ENCODE peak calls at places on chromosomes 5 and 9, in seven cellular contexts. T, Q, G, P, B, N and X are unnamed samples.
A peak's percentile ranks its signal among the peaks of the same experiment; 100 is the strongest.

GRCh38 chr9:98530806-98531386 is 177.8 kb downstream of the GABBR2 start:
- DNase-seq in T (no peak), Q (no peak), G (no peak), P (no peak), B (no peak), N (no peak), X (no peak)

GRCh38 chr5:172868924-172869565 is 35.0 kb downstream of the ERGIC1 start:
- DNase-seq in T (peak; percentile 95), Q (peak; percentile 94), G (no peak), P (no peak), B (peak; percentile 98), N (peak; percentile 87), X (no peak)

GRCh38 chr5:138743506-138743905 is 9.7 kb upstream of the CTNNA1 start:
- DNase-seq in T (no peak), Q (no peak), G (no peak), P (no peak), B (no peak), N (no peak), X (no peak)

GRCh38 chr5:16871746-16872339 is 64.2 kb downstream of the MYO10 start:
- DNase-seq in T (no peak), Q (peak; percentile 56), G (no peak), P (no peak), B (peak; percentile 90), N (peak; percentile 53), X (no peak)

GRCh38 chr5:152119091-152119490 is 194.4 kb upstream of the GLRA1 start:
- DNase-seq in T (no peak), Q (no peak), G (no peak), P (no peak), B (no peak), N (no peak), X (no peak)

GRCh38 chr5:124154714-124155113 is 591.7 kb downstream of the ZNF608 start:
- DNase-seq in T (no peak), Q (no peak), G (no peak), P (no peak), B (no peak), N (no peak), X (no peak)

GRCh38 chr5:141349917-141350619 is at the start of gene PCDHGB1:
- DNase-seq in T (no peak), Q (peak; percentile 66), G (no peak), P (peak; percentile 83), B (peak; percentile 60), N (peak; percentile 49), X (peak; percentile 25)

GRCh38 chr5:104170906-104171305 is 608.3 kb upstream of the NUDT12 start:
- DNase-seq in T (no peak), Q (no peak), G (no peak), P (no peak), B (peak; percentile 7), N (no peak), X (no peak)

GRCh38 chr5:80103375-80103774 is 68.2 kb downstream of the THBS4 start:
- DNase-seq in T (no peak), Q (no peak), G (no peak), P (no peak), B (no peak), N (no peak), X (no peak)

GRCh38 chr9:73219985-73220626 is 68.4 kb downstream of the ANXA1 start:
- DNase-seq in T (no peak), Q (peak; percentile 87), G (no peak), P (no peak), B (peak; percentile 98), N (no peak), X (no peak)

GRCh38 chr9:130707225-130707976 is 13.8 kb downstream of the EXOSC2 start:
- DNase-seq in T (no peak), Q (peak; percentile 81), G (no peak), P (peak; percentile 73), B (peak; percentile 76), N (peak; percentile 61), X (peak; percentile 67)

GRCh38 chr5:36877667-36878420 is 1.3 kb downstream of the NIPBL start:
- DNase-seq in T (no peak), Q (peak; percentile 44), G (no peak), P (no peak), B (peak; percentile 51), N (no peak), X (no peak)

DNA sequence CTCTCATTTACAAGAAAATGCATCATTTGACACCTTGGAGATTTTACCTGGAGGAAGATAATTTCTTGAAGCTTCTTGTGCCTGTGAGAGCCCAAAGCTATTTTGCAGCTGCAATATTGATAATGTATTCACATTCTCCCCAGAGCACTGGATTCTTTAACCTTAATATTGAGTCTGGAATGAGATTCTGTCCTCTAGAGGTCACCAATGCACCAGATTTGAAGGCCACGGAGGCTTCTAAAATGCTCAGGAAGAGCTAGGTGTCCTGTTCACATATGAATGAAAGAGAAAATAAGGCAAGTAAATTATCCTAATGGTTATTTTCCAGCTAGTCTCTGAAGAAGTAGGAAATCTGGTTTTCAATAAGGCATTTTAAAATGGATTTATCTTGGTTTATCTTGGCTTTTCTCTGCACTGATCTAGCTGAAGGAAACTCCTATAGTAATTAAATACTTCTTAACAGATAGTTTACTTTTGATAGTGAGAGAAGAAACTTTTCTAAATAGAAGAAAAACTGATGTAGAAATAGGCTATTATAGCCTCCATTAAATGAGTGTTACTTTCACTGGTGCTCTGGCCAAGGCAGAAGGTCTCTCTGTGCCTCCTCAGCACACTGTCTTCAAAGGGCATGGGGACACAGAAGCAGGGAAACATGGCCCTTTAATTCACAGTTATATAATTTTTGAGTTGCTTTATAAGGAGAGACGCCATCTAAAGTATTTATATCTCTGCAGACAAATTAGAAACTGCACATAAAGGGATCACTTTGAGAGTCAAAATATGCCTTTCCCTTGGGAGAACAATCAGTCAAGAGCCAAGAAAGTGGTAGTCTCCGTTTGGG is 297.0 kb upstream of the ACTBL2 start:
- DNase-seq in T (no peak), Q (peak; percentile 86), G (no peak), P (peak; percentile 49), B (peak; percentile 73), N (no peak), X (peak; percentile 51)
- TF ChIP-seq CTCF in T (peak; percentile 67), Q (peak; percentile 65), G (no peak), P (no peak), B (peak; percentile 62), N (no peak), X (peak; percentile 45)

DNA sequence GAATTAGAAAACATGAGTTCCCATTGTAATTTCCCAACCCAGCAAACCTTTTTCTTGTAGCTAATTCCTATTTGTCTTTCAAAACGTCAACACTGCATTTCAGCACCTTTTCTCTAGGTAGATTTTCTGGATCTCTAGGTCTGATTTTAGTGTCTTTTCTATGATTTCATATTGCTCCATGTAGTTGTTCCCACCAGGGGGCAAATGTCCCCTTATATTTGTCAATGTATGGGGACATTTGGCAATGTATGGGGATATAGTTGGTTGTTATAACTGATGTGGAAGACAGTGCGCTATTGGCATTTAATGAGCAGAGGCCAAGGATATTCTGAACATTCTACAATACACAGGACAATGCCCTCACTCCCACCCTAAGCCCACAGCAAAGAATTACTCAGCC is 273.9 kb upstream of the ADRA1B start:
- DNase-seq in T (no peak), Q (no peak), G (no peak), P (no peak), B (no peak), N (no peak), X (no peak)
- TF ChIP-seq CTCF in T (no peak), Q (no peak), G (no peak), P (no peak), B (peak; percentile 11), N (no peak), X (no peak)

DNA sequence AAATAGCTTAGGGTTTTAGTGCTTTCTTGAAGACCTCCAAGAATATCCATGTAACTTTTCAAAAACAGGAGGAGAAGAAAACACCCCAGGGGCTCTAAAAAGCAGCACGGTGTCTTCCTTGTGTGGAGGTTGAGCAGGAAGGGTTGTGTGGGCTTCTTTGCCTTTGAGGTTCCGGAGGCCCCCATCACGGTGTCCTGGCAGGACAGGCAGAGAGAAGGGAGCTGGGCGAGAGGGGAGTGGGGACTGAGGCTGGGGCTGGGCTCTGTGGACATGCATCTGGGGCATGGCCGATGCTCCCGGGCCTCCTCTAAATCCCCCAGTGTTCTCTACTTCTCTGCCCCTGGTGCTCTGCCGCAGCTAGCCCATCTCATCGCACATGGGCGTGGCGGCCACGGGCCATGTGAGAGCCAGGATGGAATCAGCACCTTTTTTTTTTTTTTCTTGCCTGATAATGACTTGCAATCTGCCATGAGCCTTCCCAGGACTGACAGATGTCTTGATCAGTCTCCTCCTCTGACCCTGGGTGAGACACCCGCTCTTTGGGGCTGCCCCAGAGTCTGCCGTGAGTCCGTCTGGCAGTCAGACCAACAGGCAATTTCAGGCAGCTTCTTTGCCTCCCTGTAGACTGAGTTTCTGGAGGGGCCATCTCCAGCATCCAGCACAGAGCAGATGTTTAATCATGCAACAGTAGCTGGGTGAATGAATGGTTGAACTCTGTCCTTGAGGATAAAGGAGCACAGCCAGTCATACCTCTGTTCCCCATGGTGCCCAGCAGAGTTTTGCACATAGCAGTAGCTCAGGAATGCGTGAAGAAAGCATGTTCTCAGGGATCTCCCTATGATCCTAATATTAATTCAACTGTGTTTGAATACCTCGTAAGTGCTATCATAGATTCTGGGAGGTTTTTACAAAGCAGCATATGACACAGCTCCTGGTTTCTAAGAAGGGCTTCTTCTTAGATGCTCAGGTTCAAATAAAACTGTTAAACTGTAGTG is 12.1 kb downstream of the CXCL14 start:
- DNase-seq in T (peak; percentile 74), Q (no peak), G (no peak), P (no peak), B (no peak), N (no peak), X (no peak)
- TF ChIP-seq CTCF in T (no peak), Q (no peak), G (no peak), P (no peak), B (no peak), N (no peak), X (no peak)

GRCh38 chr9:18847576-18848275 is 185.3 kb downstream of the SAXO1 start:
- DNase-seq in T (no peak), Q (no peak), G (no peak), P (no peak), B (no peak), N (no peak), X (no peak)

GRCh38 chr9:18848657-18849056 is 184.4 kb downstream of the SAXO1 start:
- DNase-seq in T (no peak), Q (no peak), G (no peak), P (no peak), B (no peak), N (no peak), X (no peak)

GRCh38 chr9:18849186-18849724 is 183.8 kb downstream of the SAXO1 start:
- DNase-seq in T (no peak), Q (no peak), G (no peak), P (no peak), B (no peak), N (no peak), X (no peak)

GRCh38 chr9:18851069-18851468 is 181.9 kb downstream of the SAXO1 start:
- DNase-seq in T (no peak), Q (no peak), G (no peak), P (no peak), B (no peak), N (no peak), X (no peak)

DNA sequence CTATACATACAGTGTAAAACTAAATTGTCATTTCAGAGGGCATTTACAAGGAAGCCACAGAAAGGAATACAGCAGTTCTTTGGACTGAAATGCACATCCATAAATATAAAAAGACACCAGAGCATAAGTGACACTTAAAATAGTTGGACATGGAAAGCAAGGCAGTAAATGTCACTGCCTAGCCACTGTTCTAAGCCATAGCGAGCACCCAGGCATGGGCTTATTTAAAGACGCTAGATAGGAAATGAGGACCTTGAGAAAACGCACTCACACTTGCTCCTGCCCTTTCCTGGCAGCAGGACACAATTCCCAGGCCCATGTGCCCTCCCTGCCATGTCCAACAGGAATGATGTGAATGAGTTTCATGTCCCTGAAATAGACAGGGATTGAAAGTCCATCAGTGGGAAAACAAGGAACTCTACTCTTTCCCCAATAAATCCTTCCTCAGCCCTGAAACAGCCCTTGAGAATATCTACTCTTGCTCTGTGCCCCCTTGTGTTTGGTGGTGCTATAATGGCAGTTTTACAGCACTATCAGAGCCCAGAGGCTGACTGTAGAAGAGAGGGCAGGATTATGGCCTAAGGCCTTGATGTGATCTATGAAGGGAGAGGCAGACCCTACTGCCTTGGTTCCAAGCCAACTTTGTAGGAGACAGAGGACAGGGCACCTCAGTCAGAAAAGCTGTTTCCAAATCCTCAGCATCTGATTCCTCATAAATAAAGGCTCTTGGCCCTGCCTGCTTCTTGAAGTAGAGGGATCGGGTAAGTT is 182.9 kb downstream of the SAXO1 start:
- DNase-seq in T (no peak), Q (no peak), G (no peak), P (no peak), B (no peak), N (no peak), X (no peak)
- TF ChIP-seq CTCF in T (no peak), Q (no peak), G (no peak), P (no peak), B (no peak), N (no peak), X (no peak)